ENCODE peak calls at places on chromosomes 11 and 22, in nine cellular contexts. One of them, this sample, is unnamed.

GRCh38 chr11:119307974-119308373 is 9.0 kb downstream of the MCAM start:
- DNase-seq in CD4-positive, alpha-beta T cell: no peak
- DNase-seq in NCI-H1105: no peak
- DNase-seq in left cardiac atrium: no peak
- DNase-seq in fibroblast of lung: no peak
- DNase-seq in aorta: no peak
- DNase-seq in uterus: no peak
- DNase-seq in amygdala: no peak
- DNase-seq in fibroblast of gingiva: no peak
- DNase-seq in this sample: no peak

GRCh38 chr11:69598147-69598546 is 42.8 kb upstream of the CCND1 start:
- DNase-seq in CD4-positive, alpha-beta T cell: no peak
- DNase-seq in NCI-H1105: no peak
- DNase-seq in left cardiac atrium: no peak
- DNase-seq in fibroblast of lung: no peak
- DNase-seq in aorta: no peak
- DNase-seq in uterus: no peak
- DNase-seq in amygdala: no peak
- DNase-seq in fibroblast of gingiva: no peak
- DNase-seq in this sample: no peak

GRCh38 chr11:67484847-67485311 is 2.1 kb downstream of the AIP start:
- DNase-seq in CD4-positive, alpha-beta T cell: peak
- DNase-seq in NCI-H1105: no peak
- DNase-seq in left cardiac atrium: no peak
- DNase-seq in fibroblast of lung: no peak
- DNase-seq in aorta: peak
- DNase-seq in uterus: no peak
- DNase-seq in amygdala: no peak
- DNase-seq in fibroblast of gingiva: no peak
- DNase-seq in this sample: peak

GRCh38 chr11:14713518-14714244 is 70.1 kb downstream of the PDE3B start:
- DNase-seq in CD4-positive, alpha-beta T cell: no peak
- DNase-seq in NCI-H1105: no peak
- DNase-seq in left cardiac atrium: no peak
- DNase-seq in fibroblast of lung: no peak
- DNase-seq in aorta: no peak
- DNase-seq in uterus: no peak
- DNase-seq in amygdala: no peak
- DNase-seq in fibroblast of gingiva: no peak
- DNase-seq in this sample: no peak

GRCh38 chr22:20752104-20752741 is 21.7 kb upstream of the SERPIND1 start:
- DNase-seq in CD4-positive, alpha-beta T cell: no peak
- DNase-seq in NCI-H1105: no peak
- DNase-seq in left cardiac atrium: no peak
- DNase-seq in fibroblast of lung: no peak
- DNase-seq in aorta: no peak
- DNase-seq in uterus: no peak
- DNase-seq in amygdala: no peak
- DNase-seq in fibroblast of gingiva: no peak
- DNase-seq in this sample: no peak

GRCh38 chr22:44311855-44312170 is 938 bp downstream of the SHISAL1 start:
- DNase-seq in CD4-positive, alpha-beta T cell: no peak
- DNase-seq in NCI-H1105: no peak
- DNase-seq in left cardiac atrium: no peak
- DNase-seq in fibroblast of lung: peak
- DNase-seq in aorta: no peak
- DNase-seq in uterus: peak
- DNase-seq in amygdala: no peak
- DNase-seq in fibroblast of gingiva: peak
- DNase-seq in this sample: no peak

GRCh38 chr11:83051760-83052671 is 19.7 kb downstream of the RAB30 start:
- DNase-seq in CD4-positive, alpha-beta T cell: no peak
- DNase-seq in NCI-H1105: no peak
- DNase-seq in left cardiac atrium: peak
- DNase-seq in fibroblast of lung: peak
- DNase-seq in aorta: no peak
- DNase-seq in uterus: no peak
- DNase-seq in amygdala: peak
- DNase-seq in fibroblast of gingiva: peak
- DNase-seq in this sample: no peak

GRCh38 chr11:2891291-2891690 is 5.7 kb upstream of the CDKN1C start:
- DNase-seq in CD4-positive, alpha-beta T cell: no peak
- DNase-seq in NCI-H1105: no peak
- DNase-seq in left cardiac atrium: no peak
- DNase-seq in fibroblast of lung: no peak
- DNase-seq in aorta: no peak
- DNase-seq in uterus: no peak
- DNase-seq in amygdala: no peak
- DNase-seq in fibroblast of gingiva: no peak
- DNase-seq in this sample: no peak

GRCh38 chr11:123580557-123581275 is 73.7 kb downstream of the SCN3B start:
- DNase-seq in CD4-positive, alpha-beta T cell: peak
- DNase-seq in NCI-H1105: peak
- DNase-seq in left cardiac atrium: peak
- DNase-seq in fibroblast of lung: peak
- DNase-seq in aorta: peak
- DNase-seq in uterus: peak
- DNase-seq in amygdala: no peak
- DNase-seq in fibroblast of gingiva: no peak
- DNase-seq in this sample: peak

GRCh38 chr11:68099474-68100405 is 21.4 kb downstream of the CHKA start:
- DNase-seq in CD4-positive, alpha-beta T cell: peak
- DNase-seq in NCI-H1105: no peak
- DNase-seq in left cardiac atrium: peak
- DNase-seq in fibroblast of lung: peak
- DNase-seq in aorta: no peak
- DNase-seq in uterus: peak
- DNase-seq in amygdala: no peak
- DNase-seq in fibroblast of gingiva: no peak
- DNase-seq in this sample: peak

GRCh38 chr11:201936-202335 is 5.3 kb downstream of the BET1L start:
- DNase-seq in CD4-positive, alpha-beta T cell: no peak
- DNase-seq in NCI-H1105: no peak
- DNase-seq in left cardiac atrium: no peak
- DNase-seq in fibroblast of lung: no peak
- DNase-seq in aorta: no peak
- DNase-seq in uterus: peak
- DNase-seq in amygdala: no peak
- DNase-seq in fibroblast of gingiva: no peak
- DNase-seq in this sample: no peak

GRCh38 chr11:109677876-109678275 is 255.9 kb downstream of the C11orf87 start:
- DNase-seq in CD4-positive, alpha-beta T cell: no peak
- DNase-seq in NCI-H1105: no peak
- DNase-seq in left cardiac atrium: no peak
- DNase-seq in fibroblast of lung: peak
- DNase-seq in aorta: no peak
- DNase-seq in uterus: no peak
- DNase-seq in amygdala: no peak
- DNase-seq in fibroblast of gingiva: no peak
- DNase-seq in this sample: no peak

GRCh38 chr22:26826431-26826935 is 169.1 kb downstream of the MIAT start:
- DNase-seq in CD4-positive, alpha-beta T cell: no peak
- DNase-seq in NCI-H1105: no peak
- DNase-seq in left cardiac atrium: no peak
- DNase-seq in fibroblast of lung: no peak
- DNase-seq in aorta: no peak
- DNase-seq in uterus: no peak
- DNase-seq in amygdala: no peak
- DNase-seq in fibroblast of gingiva: no peak
- DNase-seq in this sample: no peak

GRCh38 chr11:114308689-114309089 is 12.5 kb downstream of the NNMT start:
- DNase-seq in CD4-positive, alpha-beta T cell: no peak
- DNase-seq in NCI-H1105: no peak
- DNase-seq in left cardiac atrium: no peak
- DNase-seq in fibroblast of lung: peak
- DNase-seq in aorta: peak
- DNase-seq in uterus: peak
- DNase-seq in amygdala: no peak
- DNase-seq in fibroblast of gingiva: peak
- DNase-seq in this sample: no peak

GRCh38 chr11:61325649-61326414 is 7.1 kb downstream of the DDB1 start:
- DNase-seq in CD4-positive, alpha-beta T cell: no peak
- DNase-seq in NCI-H1105: peak
- DNase-seq in left cardiac atrium: no peak
- DNase-seq in fibroblast of lung: peak
- DNase-seq in aorta: no peak
- DNase-seq in uterus: no peak
- DNase-seq in amygdala: no peak
- DNase-seq in fibroblast of gingiva: no peak
- DNase-seq in this sample: no peak

GRCh38 chr11:67642490-67643120 is 3.0 kb upstream of the TBX10 start:
- DNase-seq in CD4-positive, alpha-beta T cell: no peak
- DNase-seq in NCI-H1105: no peak
- DNase-seq in left cardiac atrium: no peak
- DNase-seq in fibroblast of lung: no peak
- DNase-seq in aorta: no peak
- DNase-seq in uterus: no peak
- DNase-seq in amygdala: no peak
- DNase-seq in fibroblast of gingiva: no peak
- DNase-seq in this sample: no peak

GRCh38 chr11:26465270-26465669 is 106.8 kb downstream of the MUC15 start:
- DNase-seq in CD4-positive, alpha-beta T cell: no peak
- DNase-seq in NCI-H1105: no peak
- DNase-seq in left cardiac atrium: no peak
- DNase-seq in fibroblast of lung: no peak
- DNase-seq in aorta: no peak
- DNase-seq in uterus: no peak
- DNase-seq in amygdala: no peak
- DNase-seq in fibroblast of gingiva: no peak
- DNase-seq in this sample: no peak

GRCh38 chr11:120707098-120707497 is 195.6 kb downstream of the GRIK4 start:
- DNase-seq in CD4-positive, alpha-beta T cell: no peak
- DNase-seq in NCI-H1105: no peak
- DNase-seq in left cardiac atrium: no peak
- DNase-seq in fibroblast of lung: peak
- DNase-seq in aorta: no peak
- DNase-seq in uterus: no peak
- DNase-seq in amygdala: no peak
- DNase-seq in fibroblast of gingiva: no peak
- DNase-seq in this sample: no peak

GRCh38 chr22:47627561-47628253 is 865.3 kb downstream of the TBC1D22A start:
- DNase-seq in CD4-positive, alpha-beta T cell: no peak
- DNase-seq in NCI-H1105: no peak
- DNase-seq in left cardiac atrium: no peak
- DNase-seq in fibroblast of lung: no peak
- DNase-seq in aorta: no peak
- DNase-seq in uterus: no peak
- DNase-seq in amygdala: no peak
- DNase-seq in fibroblast of gingiva: no peak
- DNase-seq in this sample: no peak

GRCh38 chr11:119533931-119534694 is 111.1 kb upstream of the THY1 start:
- DNase-seq in CD4-positive, alpha-beta T cell: peak
- DNase-seq in NCI-H1105: peak
- DNase-seq in left cardiac atrium: peak
- DNase-seq in fibroblast of lung: peak
- DNase-seq in aorta: peak
- DNase-seq in uterus: peak
- DNase-seq in amygdala: peak
- DNase-seq in fibroblast of gingiva: peak
- DNase-seq in this sample: peak

GRCh38 chr22:42171946-42172345 is 41.3 kb upstream of the CYP2D6 start:
- DNase-seq in CD4-positive, alpha-beta T cell: no peak
- DNase-seq in NCI-H1105: no peak
- DNase-seq in left cardiac atrium: no peak
- DNase-seq in fibroblast of lung: no peak
- DNase-seq in aorta: no peak
- DNase-seq in uterus: no peak
- DNase-seq in amygdala: peak
- DNase-seq in fibroblast of gingiva: no peak
- DNase-seq in this sample: no peak

GRCh38 chr11:104830080-104830479 is 68.2 kb downstream of the CASP12 start:
- DNase-seq in CD4-positive, alpha-beta T cell: no peak
- DNase-seq in NCI-H1105: no peak
- DNase-seq in left cardiac atrium: no peak
- DNase-seq in fibroblast of lung: peak
- DNase-seq in aorta: no peak
- DNase-seq in uterus: no peak
- DNase-seq in amygdala: no peak
- DNase-seq in fibroblast of gingiva: peak
- DNase-seq in this sample: no peak

GRCh38 chr11:23192256-23192655 is 332.0 kb upstream of the CCDC179 start:
- DNase-seq in CD4-positive, alpha-beta T cell: no peak
- DNase-seq in NCI-H1105: no peak
- DNase-seq in left cardiac atrium: no peak
- DNase-seq in fibroblast of lung: peak
- DNase-seq in aorta: no peak
- DNase-seq in uterus: no peak
- DNase-seq in amygdala: no peak
- DNase-seq in fibroblast of gingiva: peak
- DNase-seq in this sample: no peak

GRCh38 chr22:48881326-48881980 is 946.2 kb downstream of the BRD1 start:
- DNase-seq in CD4-positive, alpha-beta T cell: no peak
- DNase-seq in NCI-H1105: no peak
- DNase-seq in left cardiac atrium: no peak
- DNase-seq in fibroblast of lung: no peak
- DNase-seq in aorta: no peak
- DNase-seq in uterus: no peak
- DNase-seq in amygdala: no peak
- DNase-seq in fibroblast of gingiva: no peak
- DNase-seq in this sample: no peak

GRCh38 chr11:111976614-111977140 is 39.5 kb downstream of the DIXDC1 start:
- DNase-seq in CD4-positive, alpha-beta T cell: no peak
- DNase-seq in NCI-H1105: no peak
- DNase-seq in left cardiac atrium: peak
- DNase-seq in fibroblast of lung: peak
- DNase-seq in aorta: peak
- DNase-seq in uterus: peak
- DNase-seq in amygdala: no peak
- DNase-seq in fibroblast of gingiva: peak
- DNase-seq in this sample: no peak

GRCh38 chr11:121414141-121414918 is 37.8 kb upstream of the SORL1 start:
- DNase-seq in CD4-positive, alpha-beta T cell: no peak
- DNase-seq in NCI-H1105: no peak
- DNase-seq in left cardiac atrium: no peak
- DNase-seq in fibroblast of lung: no peak
- DNase-seq in aorta: no peak
- DNase-seq in uterus: no peak
- DNase-seq in amygdala: no peak
- DNase-seq in fibroblast of gingiva: no peak
- DNase-seq in this sample: no peak

GRCh38 chr11:94870422-94870821 is 102.3 kb downstream of the AMOTL1 start:
- DNase-seq in CD4-positive, alpha-beta T cell: no peak
- DNase-seq in NCI-H1105: no peak
- DNase-seq in left cardiac atrium: no peak
- DNase-seq in fibroblast of lung: no peak
- DNase-seq in aorta: no peak
- DNase-seq in uterus: no peak
- DNase-seq in amygdala: no peak
- DNase-seq in fibroblast of gingiva: no peak
- DNase-seq in this sample: no peak

GRCh38 chr11:62438641-62439040 is 19.8 kb downstream of the SCGB1A1 start:
- DNase-seq in CD4-positive, alpha-beta T cell: no peak
- DNase-seq in NCI-H1105: no peak
- DNase-seq in left cardiac atrium: no peak
- DNase-seq in fibroblast of lung: no peak
- DNase-seq in aorta: no peak
- DNase-seq in uterus: no peak
- DNase-seq in amygdala: no peak
- DNase-seq in fibroblast of gingiva: no peak
- DNase-seq in this sample: no peak

GRCh38 chr22:47138898-47139789 is 376.7 kb downstream of the TBC1D22A start:
- DNase-seq in CD4-positive, alpha-beta T cell: no peak
- DNase-seq in NCI-H1105: no peak
- DNase-seq in left cardiac atrium: no peak
- DNase-seq in fibroblast of lung: no peak
- DNase-seq in aorta: no peak
- DNase-seq in uterus: no peak
- DNase-seq in amygdala: no peak
- DNase-seq in fibroblast of gingiva: no peak
- DNase-seq in this sample: no peak

GRCh38 chr11:119120639-119121007 is 757 bp upstream of the HINFP start:
- DNase-seq in CD4-positive, alpha-beta T cell: no peak
- DNase-seq in NCI-H1105: peak
- DNase-seq in left cardiac atrium: no peak
- DNase-seq in fibroblast of lung: peak
- DNase-seq in aorta: no peak
- DNase-seq in uterus: peak
- DNase-seq in amygdala: no peak
- DNase-seq in fibroblast of gingiva: peak
- DNase-seq in this sample: no peak

GRCh38 chr11:30889116-30889765 is 303.1 kb upstream of the MPPED2 start:
- DNase-seq in CD4-positive, alpha-beta T cell: no peak
- DNase-seq in NCI-H1105: no peak
- DNase-seq in left cardiac atrium: no peak
- DNase-seq in fibroblast of lung: peak
- DNase-seq in aorta: no peak
- DNase-seq in uterus: no peak
- DNase-seq in amygdala: no peak
- DNase-seq in fibroblast of gingiva: no peak
- DNase-seq in this sample: no peak